ENCODE peak calls at places on chromosome 12, in ten cellular contexts. W, N, Z, K, L, I, C, S, P and A are unnamed samples.

GRCh38 chr12:105278043-105278697 is 42.2 kb upstream of the APPL2 start:
- DNase-seq in W (no peak), N (peak), Z (no peak), K (no peak), L (no peak), I (no peak), C (no peak), S (peak), P (peak), A (no peak)

GRCh38 chr12:67434653-67435375 is 165.7 kb downstream of the CAND1 start:
- DNase-seq in W (no peak), N (peak), Z (no peak), K (no peak), L (no peak), I (no peak), C (no peak), S (peak), P (peak), A (no peak)

GRCh38 chr12:79884401-79885006 is 50.4 kb downstream of the PPP1R12A start:
- DNase-seq in W (no peak), N (no peak), Z (no peak), K (no peak), L (no peak), I (no peak), C (no peak), S (no peak), P (no peak), A (no peak)

GRCh38 chr12:56082967-56083366 is 3.0 kb downstream of the ERBB3 start:
- DNase-seq in W (no peak), N (no peak), Z (no peak), K (no peak), L (no peak), I (peak), C (no peak), S (no peak), P (no peak), A (no peak)

GRCh38 chr12:108587826-108588225 is 10.1 kb downstream of the TMEM119 start:
- DNase-seq in W (no peak), N (no peak), Z (no peak), K (no peak), L (peak), I (no peak), C (no peak), S (no peak), P (no peak), A (no peak)

GRCh38 chr12:30902001-30902400 is 24.5 kb upstream of the TSPAN11 start:
- DNase-seq in W (no peak), N (no peak), Z (no peak), K (no peak), L (no peak), I (no peak), C (no peak), S (no peak), P (no peak), A (no peak)

GRCh38 chr12:8911606-8912268 is 2.6 kb upstream of the PHC1 start:
- DNase-seq in W (no peak), N (no peak), Z (no peak), K (no peak), L (no peak), I (no peak), C (no peak), S (no peak), P (no peak), A (no peak)

GRCh38 chr12:11877869-11878780 is 192.6 kb upstream of the BCL2L14 start:
- DNase-seq in W (peak), N (peak), Z (no peak), K (peak), L (no peak), I (no peak), C (peak), S (peak), P (peak), A (no peak)

GRCh38 chr12:53480425-53481107 is 18.7 kb downstream of the MAP3K12 start:
- DNase-seq in W (no peak), N (no peak), Z (no peak), K (no peak), L (no peak), I (no peak), C (no peak), S (no peak), P (no peak), A (no peak)

GRCh38 chr12:54019924-54020586 is 8.2 kb upstream of the HOXC6 start:
- DNase-seq in W (peak), N (no peak), Z (no peak), K (no peak), L (no peak), I (no peak), C (no peak), S (no peak), P (no peak), A (no peak)

GRCh38 chr12:99079811-99080210 is 434.7 kb downstream of the APAF1 start:
- DNase-seq in W (no peak), N (no peak), Z (no peak), K (no peak), L (no peak), I (no peak), C (no peak), S (no peak), P (no peak), A (no peak)

GRCh38 chr12:105423921-105424320 is 93.4 kb downstream of the C12orf75 start:
- DNase-seq in W (no peak), N (no peak), Z (no peak), K (no peak), L (no peak), I (no peak), C (no peak), S (no peak), P (no peak), A (no peak)

GRCh38 chr12:27112891-27113290 is 30.5 kb upstream of the C12orf71 start:
- DNase-seq in W (no peak), N (no peak), Z (no peak), K (no peak), L (no peak), I (no peak), C (no peak), S (no peak), P (no peak), A (no peak)

GRCh38 chr12:77189463-77189862 is 124.1 kb upstream of the E2F7 start:
- DNase-seq in W (no peak), N (peak), Z (no peak), K (no peak), L (no peak), I (no peak), C (no peak), S (peak), P (peak), A (no peak)

GRCh38 chr12:130374083-130374482 is 36.4 kb downstream of the PIWIL1 start:
- DNase-seq in W (no peak), N (no peak), Z (no peak), K (no peak), L (no peak), I (no peak), C (no peak), S (no peak), P (no peak), A (no peak)

GRCh38 chr12:46936042-46936441 is 110.2 kb upstream of the SLC38A4 start:
- DNase-seq in W (no peak), N (no peak), Z (no peak), K (no peak), L (no peak), I (no peak), C (no peak), S (no peak), P (no peak), A (no peak)

GRCh38 chr12:30134229-30134628 is 350.5 kb upstream of the TMTC1 start:
- DNase-seq in W (no peak), N (no peak), Z (no peak), K (no peak), L (no peak), I (no peak), C (peak), S (no peak), P (no peak), A (no peak)

GRCh38 chr12:20555771-20556170 is 139.4 kb upstream of the SLCO1C1 start:
- DNase-seq in W (no peak), N (no peak), Z (no peak), K (no peak), L (no peak), I (no peak), C (no peak), S (no peak), P (no peak), A (no peak)

GRCh38 chr12:127640181-127640886 is 626.6 kb upstream of the TMEM132C start:
- DNase-seq in W (peak), N (peak), Z (no peak), K (no peak), L (no peak), I (no peak), C (no peak), S (no peak), P (peak), A (no peak)

GRCh38 chr12:120015313-120015712 is 26.3 kb downstream of the BICDL1 start:
- DNase-seq in W (no peak), N (no peak), Z (no peak), K (no peak), L (no peak), I (no peak), C (no peak), S (no peak), P (no peak), A (no peak)

GRCh38 chr12:11652351-11653040 is 3.0 kb downstream of the ETV6 start:
- DNase-seq in W (no peak), N (peak), Z (no peak), K (peak), L (no peak), I (no peak), C (peak), S (peak), P (peak), A (no peak)

GRCh38 chr12:103455020-103455763 is 40.6 kb downstream of the C12orf42 start:
- DNase-seq in W (no peak), N (no peak), Z (no peak), K (peak), L (no peak), I (no peak), C (no peak), S (no peak), P (no peak), A (no peak)

GRCh38 chr12:72330291-72330690 is 58.1 kb downstream of the TRHDE start:
- DNase-seq in W (no peak), N (peak), Z (no peak), K (no peak), L (no peak), I (no peak), C (peak), S (no peak), P (no peak), A (no peak)

GRCh38 chr12:13135336-13136178 is 32.1 kb upstream of the GSG1 start:
- DNase-seq in W (peak), N (peak), Z (no peak), K (no peak), L (peak), I (no peak), C (no peak), S (peak), P (peak), A (peak)

GRCh38 chr12:93319523-93320045 is 58.1 kb upstream of the NUDT4 start:
- DNase-seq in W (no peak), N (no peak), Z (no peak), K (no peak), L (no peak), I (no peak), C (no peak), S (no peak), P (no peak), A (no peak)

GRCh38 chr12:14431990-14432389 is 66.5 kb downstream of the ATF7IP start:
- DNase-seq in W (no peak), N (no peak), Z (no peak), K (no peak), L (no peak), I (no peak), C (no peak), S (no peak), P (no peak), A (no peak)

GRCh38 chr12:120012067-120012621 is 23.1 kb downstream of the BICDL1 start:
- DNase-seq in W (no peak), N (peak), Z (no peak), K (no peak), L (no peak), I (peak), C (peak), S (no peak), P (no peak), A (no peak)

GRCh38 chr12:132524405-132524804 is 34.5 kb downstream of the FBRSL1 start:
- DNase-seq in W (no peak), N (peak), Z (no peak), K (no peak), L (no peak), I (no peak), C (no peak), S (peak), P (peak), A (no peak)

GRCh38 chr12:79691299-79692248 is 810 bp upstream of the PAWR start:
- DNase-seq in W (no peak), N (peak), Z (no peak), K (no peak), L (no peak), I (no peak), C (no peak), S (peak), P (peak), A (no peak)

GRCh38 chr12:125149160-125150108 is 84.2 kb downstream of the AACS start:
- DNase-seq in W (no peak), N (no peak), Z (no peak), K (no peak), L (no peak), I (no peak), C (no peak), S (no peak), P (no peak), A (no peak)

GRCh38 chr12:46825526-46826414 is at the start of gene SLC38A4:
- DNase-seq in W (peak), N (peak), Z (peak), K (peak), L (no peak), I (peak), C (peak), S (peak), P (peak), A (no peak)

GRCh38 chr12:107108995-107109508 is 15.7 kb upstream of the CRY1 start:
- DNase-seq in W (no peak), N (no peak), Z (no peak), K (no peak), L (no peak), I (no peak), C (no peak), S (no peak), P (no peak), A (no peak)

GRCh38 chr12:12979731-12980259 is 20.3 kb downstream of the HEBP1 start:
- DNase-seq in W (no peak), N (peak), Z (no peak), K (no peak), L (no peak), I (no peak), C (peak), S (peak), P (peak), A (no peak)

GRCh38 chr12:68932123-68932700 is 759 bp downstream of the CPM start:
- DNase-seq in W (no peak), N (no peak), Z (no peak), K (peak), L (no peak), I (no peak), C (no peak), S (no peak), P (no peak), A (no peak)

GRCh38 chr12:57118711-57119271 is 7.6 kb upstream of the STAT6 start:
- DNase-seq in W (no peak), N (peak), Z (no peak), K (no peak), L (no peak), I (no peak), C (no peak), S (no peak), P (no peak), A (no peak)

GRCh38 chr12:100201604-100202423 is 1.2 kb downstream of the ACTR6 start:
- DNase-seq in W (no peak), N (no peak), Z (no peak), K (no peak), L (no peak), I (no peak), C (no peak), S (no peak), P (no peak), A (no peak)

GRCh38 chr12:106090586-106091411 is 48.0 kb downstream of the NUAK1 start:
- DNase-seq in W (peak), N (peak), Z (no peak), K (no peak), L (no peak), I (no peak), C (no peak), S (peak), P (peak), A (peak)

DNA sequence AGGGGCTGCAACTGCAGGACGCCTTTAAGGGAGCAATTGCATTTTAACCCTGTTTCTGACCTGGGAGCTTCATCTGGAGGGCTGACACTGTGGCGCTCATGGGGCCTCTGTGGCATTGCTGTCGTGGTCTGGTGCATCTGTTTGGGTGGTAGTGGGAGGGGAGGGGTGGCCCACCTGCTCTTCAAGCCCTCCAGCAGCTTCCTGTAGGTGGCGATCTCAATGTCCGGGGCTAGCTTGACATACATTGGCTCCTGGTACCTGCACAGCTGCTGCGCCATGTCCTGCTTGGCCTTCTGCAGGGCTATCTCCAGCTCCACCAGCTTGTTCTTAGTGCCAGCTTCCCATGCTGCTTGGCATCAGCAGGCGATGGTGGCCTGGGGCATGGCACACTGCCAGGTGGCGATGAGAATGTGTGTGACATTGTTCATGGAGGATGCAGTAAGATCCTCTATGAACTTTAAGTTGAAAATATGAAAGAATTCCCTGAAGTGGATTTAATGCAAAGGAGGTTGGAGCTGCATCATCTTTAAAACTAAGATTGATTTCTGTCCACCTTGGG is 7.7 kb upstream of the KRT82 start:
- DNase-seq in W (no peak), N (no peak), Z (no peak), K (no peak), L (no peak), I (no peak), C (no peak), S (no peak), P (no peak), A (no peak)
- TF ChIP-seq CTCF in W (no peak), N (no peak), Z (no peak), K (no peak), L (no peak), I (no peak), C (peak), S (no peak), P (no peak), A (no peak)

DNA sequence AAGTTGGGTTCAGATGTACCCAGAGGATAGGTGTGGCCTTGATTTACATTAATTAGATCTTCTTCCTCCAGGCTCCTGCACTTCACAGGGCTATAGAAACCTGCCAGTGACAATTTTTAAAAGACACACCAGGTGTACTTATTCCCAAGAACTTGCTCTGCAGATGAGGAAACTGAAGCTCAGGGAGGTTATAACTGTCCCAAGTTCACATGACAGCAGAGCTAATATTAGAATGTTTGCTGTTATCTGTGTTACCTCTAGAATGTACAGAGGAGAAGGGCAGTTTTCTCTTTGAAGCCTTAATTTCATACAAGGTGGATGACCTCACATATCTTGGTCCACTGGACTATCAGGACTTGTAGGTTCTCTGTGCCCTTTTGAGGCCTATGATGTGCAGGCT is 27.7 kb downstream of the RASSF8 start:
- DNase-seq in W (no peak), N (no peak), Z (no peak), K (no peak), L (no peak), I (no peak), C (no peak), S (no peak), P (no peak), A (no peak)
- TF ChIP-seq CTCF in W (no peak), N (no peak), Z (no peak), K (no peak), L (no peak), I (no peak), C (no peak), S (no peak), P (no peak), A (no peak)

DNA sequence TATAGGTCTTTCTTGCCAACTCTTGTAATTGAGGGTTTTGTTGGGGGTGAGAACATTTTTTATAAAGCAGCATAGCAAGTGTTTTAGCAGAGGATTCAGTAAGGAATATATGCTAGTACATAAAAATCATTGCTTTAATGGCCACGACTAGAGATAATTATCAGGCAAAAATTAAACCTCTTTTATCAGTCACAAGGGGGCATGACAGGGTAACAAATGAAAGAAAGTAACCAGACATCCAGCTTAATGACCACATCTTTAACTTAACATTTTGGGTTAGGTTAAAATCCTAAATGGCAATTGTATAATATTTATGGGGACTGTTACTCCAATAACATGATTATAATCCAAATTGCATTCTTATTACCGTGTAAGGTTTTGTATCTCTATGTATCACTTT is 119.6 kb downstream of the LRRIQ1 start:
- DNase-seq in W (no peak), N (no peak), Z (no peak), K (no peak), L (no peak), I (no peak), C (peak), S (peak), P (peak), A (no peak)
- TF ChIP-seq CTCF in W (peak), N (no peak), Z (peak), K (no peak), L (no peak), I (peak), C (peak), S (no peak), P (peak), A (peak)

GRCh38 chr12:71162832-71163711 is 5.3 kb upstream of the TSPAN8 start:
- DNase-seq in W (no peak), N (no peak), Z (no peak), K (peak), L (no peak), I (no peak), C (no peak), S (no peak), P (no peak), A (no peak)

GRCh38 chr12:71164166-71164876 is 6.5 kb upstream of the TSPAN8 start:
- DNase-seq in W (no peak), N (no peak), Z (no peak), K (no peak), L (no peak), I (no peak), C (no peak), S (peak), P (peak), A (no peak)

GRCh38 chr12:71166869-71167268 is 9.1 kb upstream of the TSPAN8 start:
- DNase-seq in W (no peak), N (no peak), Z (no peak), K (no peak), L (no peak), I (no peak), C (no peak), S (peak), P (no peak), A (no peak)

GRCh38 chr12:71166280-71166679 is 8.5 kb upstream of the TSPAN8 start:
- DNase-seq in W (no peak), N (no peak), Z (no peak), K (no peak), L (no peak), I (no peak), C (no peak), S (no peak), P (no peak), A (no peak)

GRCh38 chr12:71164877-71165197 is 7.0 kb upstream of the TSPAN8 start:
- DNase-seq in W (no peak), N (no peak), Z (no peak), K (peak), L (no peak), I (no peak), C (no peak), S (no peak), P (no peak), A (no peak)
- TF ChIP-seq CTCF in W (no peak), N (no peak), Z (no peak), K (no peak), L (no peak), I (no peak), C (no peak), S (no peak), P (no peak), A (no peak)

DNA sequence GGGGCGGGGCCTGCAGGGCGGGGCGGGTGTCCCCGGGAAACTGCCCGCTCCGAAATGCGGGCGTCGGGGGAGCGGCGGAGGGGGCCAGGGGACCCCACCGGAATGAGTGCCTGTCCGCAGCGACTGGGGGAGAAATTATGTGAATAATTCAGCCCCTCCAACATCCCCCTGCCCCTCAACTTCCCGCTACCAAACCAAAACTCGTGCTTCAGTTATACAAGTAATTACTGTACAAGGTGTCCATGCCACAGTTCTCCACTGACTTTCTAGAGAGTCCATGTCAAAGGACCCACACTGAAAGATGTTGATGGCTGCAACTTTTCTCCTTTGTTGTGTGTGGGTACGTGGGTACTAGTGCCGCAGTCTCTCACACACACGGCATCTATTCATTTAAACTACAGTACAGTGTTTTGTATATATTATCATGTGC is 407 bp upstream of the CDK17 start:
- DNase-seq in W (no peak), N (peak), Z (no peak), K (no peak), L (no peak), I (no peak), C (no peak), S (no peak), P (peak), A (no peak)
- TF ChIP-seq CTCF in W (no peak), N (no peak), Z (no peak), K (no peak), L (no peak), I (no peak), C (no peak), S (no peak), P (no peak), A (no peak)